ENCODE peak calls at places on chromosomes 2 and 18, in eight cellular contexts. C, Z, S, M, W, F, O and P are unnamed samples.

GRCh38 chr2:74944987-74945782 is 13.3 kb upstream of the POLE4 start:
- DNase-seq in F (peak), Z (no peak), C (no peak), M (no peak), W (no peak), S (no peak), O (no peak), P (no peak)

GRCh38 chr18:80183273-80184050 is 63.9 kb downstream of the PARD6G start:
- DNase-seq in M (no peak), W (no peak), O (no peak), F (no peak), Z (no peak), C (no peak), S (no peak), P (no peak)

GRCh38 chr18:48990497-48991298 is 39.9 kb upstream of the SMAD7 start:
- DNase-seq in W (no peak), C (no peak), M (no peak), Z (peak), O (no peak), F (peak), S (peak), P (no peak)

GRCh38 chr2:100814453-100814852 is 5.5 kb upstream of the NPAS2 start:
- DNase-seq in M (no peak), S (no peak), F (no peak), O (no peak), W (no peak), C (no peak), Z (no peak), P (no peak)

GRCh38 chr2:97734061-97734912 is 20.9 kb downstream of the ZAP70 start:
- DNase-seq in C (no peak), O (no peak), S (no peak), M (no peak), Z (no peak), W (no peak), F (no peak), P (no peak)

GRCh38 chr18:73945130-73945792 is 202.4 kb downstream of the FBXO15 start:
- DNase-seq in S (peak), C (no peak), Z (no peak), F (peak), M (no peak), W (no peak), O (no peak), P (no peak)

GRCh38 chr2:100747551-100747950 is 72.4 kb upstream of the NPAS2 start:
- DNase-seq in W (no peak), F (peak), C (no peak), O (no peak), M (no peak), S (peak), Z (no peak), P (no peak)

GRCh38 chr2:74746480-74746879 is 87.4 kb upstream of the HK2 start:
- DNase-seq in O (no peak), M (no peak), F (no peak), Z (no peak), S (no peak), C (no peak), W (no peak), P (no peak)

GRCh38 chr18:54774971-54775665 is 53.2 kb upstream of the RAB27B start:
- DNase-seq in Z (no peak), M (no peak), W (peak), F (no peak), C (no peak), O (no peak), S (no peak), P (no peak)

GRCh38 chr2:207891222-207891844 is 121.6 kb upstream of the FZD5 start:
- DNase-seq in C (no peak), F (no peak), M (no peak), S (no peak), O (no peak), Z (no peak), W (no peak), P (no peak)